ENCODE peak calls at places on chromosomes 4 and X, in nine cellular contexts. T, P, J, C, A, O, S, G and F are unnamed samples.
A peak's percentile ranks its signal among the peaks of the same experiment; 100 is the strongest.

GRCh38 chr4:11765849-11766453 is 337.3 kb upstream of the HS3ST1 start:
- DNase-seq in G (no peak), J (peak; percentile 30), O (no peak), A (peak; percentile 15), C (no peak), T (peak; percentile 9), S (peak; percentile 5), P (no peak), F (peak; percentile 57)

GRCh38 chr4:128660361-128660964 is 149.0 kb upstream of the JADE1 start:
- DNase-seq in G (no peak), A (no peak), T (no peak), P (no peak), C (no peak), O (no peak), J (no peak), S (no peak), F (no peak)

GRCh38 chr4:77151246-77151645 is 5.8 kb upstream of the CCNG2 start:
- DNase-seq in O (peak; percentile 39), J (no peak), S (no peak), G (no peak), T (no peak), A (no peak), C (no peak), P (no peak), F (no peak)

GRCh38 chr4:75916091-75916661 is 13.9 kb upstream of the PPEF2 start:
- DNase-seq in S (no peak), G (no peak), P (no peak), C (no peak), T (peak; percentile 35), O (peak; percentile 52), A (peak; percentile 15), J (peak; percentile 36), F (peak; percentile 13)

GRCh38 chr4:159363376-159363775 is 260.5 kb downstream of the RAPGEF2 start:
- DNase-seq in G (no peak), O (no peak), A (no peak), T (no peak), S (no peak), C (no peak), J (no peak), P (no peak), F (no peak)

GRCh38 chr4:42473071-42473684 is 75.9 kb downstream of the SHISA3 start:
- DNase-seq in J (no peak), G (no peak), P (no peak), S (no peak), C (no peak), T (no peak), O (no peak), A (no peak), F (no peak)

GRCh38 chrX:110180928-110181310 is 137.0 kb downstream of the AMMECR1 start:
- DNase-seq in P (no peak), C (no peak), G (no peak), O (peak; percentile 73), T (peak; percentile 48), S (no peak), J (no peak), A (no peak), F (peak; percentile 47)

GRCh38 chr4:101835121-101835904 is 44.8 kb downstream of the BANK1 start:
- DNase-seq in T (peak; percentile 35), S (peak; percentile 63), A (peak; percentile 57), C (no peak), J (no peak), G (no peak), P (no peak), O (peak; percentile 34), F (no peak)

GRCh38 chr4:159153669-159154068 is 50.8 kb downstream of the RAPGEF2 start:
- DNase-seq in G (no peak), A (no peak), C (no peak), P (no peak), T (no peak), J (no peak), S (no peak), O (no peak), F (no peak)

GRCh38 chrX:91434351-91435168 is at the start of gene PABPC5:
- DNase-seq in G (no peak), T (peak; percentile 44), A (no peak), C (peak; percentile 87), J (peak; percentile 91), O (no peak), S (no peak), P (no peak), F (no peak)

GRCh38 chr4:126395661-126396060 is 1080.9 kb downstream of the FAT4 start:
- DNase-seq in G (no peak), C (no peak), A (no peak), T (no peak), P (no peak), J (no peak), S (no peak), O (no peak), F (no peak)

GRCh38 chr4:4440333-4441061 is 53.6 kb downstream of the NSG1 start:
- DNase-seq in A (no peak), O (no peak), P (no peak), T (no peak), G (no peak), S (no peak), C (no peak), J (no peak), F (no peak)

GRCh38 chr4:3009422-3009821 is 46.1 kb downstream of the GRK4 start:
- DNase-seq in T (no peak), A (peak; percentile 3), G (no peak), O (peak; percentile 11), S (no peak), P (no peak), J (no peak), C (no peak), F (peak; percentile 15)

GRCh38 chrX:39518451-39519212 is 579.1 kb downstream of the BCOR start:
- DNase-seq in C (peak; percentile 78), O (peak; percentile 0), P (no peak), S (no peak), A (no peak), G (no peak), T (no peak), J (no peak), F (no peak)

GRCh38 chr4:119498520-119498919 is 130.1 kb downstream of the PDE5A start:
- DNase-seq in O (no peak), J (peak; percentile 29), C (no peak), T (peak; percentile 43), A (no peak), P (no peak), G (no peak), S (no peak), F (no peak)

GRCh38 chrX:150968862-150969720 is 14.0 kb upstream of the HMGB3 start:
- DNase-seq in O (no peak), T (no peak), C (no peak), P (no peak), A (no peak), G (no peak), J (no peak), S (no peak), F (no peak)

GRCh38 chrX:150482537-150483217 is 85.7 kb upstream of the MTM1 start:
- DNase-seq in T (peak; percentile 70), O (peak; percentile 64), A (no peak), S (no peak), J (no peak), C (no peak), P (no peak), G (no peak), F (peak; percentile 51)

GRCh38 chr4:166318810-166319525 is 445.9 kb downstream of the TLL1 start:
- DNase-seq in T (peak; percentile 93), S (no peak), C (no peak), P (no peak), A (peak; percentile 19), G (no peak), J (no peak), O (peak; percentile 78), F (no peak)

GRCh38 chrX:18394477-18394876 is 30.9 kb upstream of the CDKL5 start:
- DNase-seq in S (no peak), G (no peak), J (no peak), C (no peak), P (no peak), T (no peak), A (no peak), O (no peak), F (no peak)

GRCh38 chr4:1639299-1639868 is 44.7 kb downstream of the FAM53A start:
- DNase-seq in J (no peak), O (no peak), G (no peak), S (no peak), A (no peak), P (no peak), T (no peak), C (no peak), F (no peak)

GRCh38 chrX:16643160-16643559 is 6.8 kb upstream of the S100G start:
- DNase-seq in O (peak; percentile 53), S (no peak), P (no peak), G (no peak), A (no peak), C (no peak), T (peak; percentile 15), J (no peak), F (no peak)

GRCh38 chrX:30713061-30713525 is 59.9 kb downstream of the GK start:
- DNase-seq in J (peak; percentile 50), O (peak; percentile 37), T (peak; percentile 52), G (no peak), S (peak; percentile 21), A (peak; percentile 49), P (no peak), C (no peak), F (peak; percentile 21)

GRCh38 chr4:76545161-76545884 is 110.3 kb downstream of the SHROOM3 start:
- DNase-seq in G (no peak), O (peak; percentile 25), P (no peak), C (no peak), A (peak; percentile 59), T (no peak), S (no peak), J (peak; percentile 32), F (no peak)

GRCh38 chr4:8002525-8003309 is 63.1 kb upstream of the AFAP1 start:
- DNase-seq in S (no peak), C (no peak), T (no peak), G (no peak), A (no peak), P (no peak), J (no peak), O (no peak), F (no peak)